ENCODE peak calls at places on chromosomes 1 and 21, in five cellular contexts. One of them, this sample, is unnamed.

GRCh38 chr1:11058595-11059165 is 1.1 kb downstream of the SRM start:
- DNase-seq in H7: peak
- DNase-seq in cardiac muscle cell: no peak
- DNase-seq in stimulated activated CD8-positive, alpha-beta memory T cell treated with anti-CD3 and anti-CD28 coated beads, Interleukin-7, amount 100 ng/mL, for 4 hours: no peak
- DNase-seq in RWPE2: no peak
- DNase-seq in this sample: no peak

GRCh38 chr1:5370321-5370720 is 621.9 kb downstream of the NPHP4 start:
- DNase-seq in H7: no peak
- DNase-seq in cardiac muscle cell: no peak
- DNase-seq in stimulated activated CD8-positive, alpha-beta memory T cell treated with anti-CD3 and anti-CD28 coated beads, Interleukin-7, amount 100 ng/mL, for 4 hours: no peak
- DNase-seq in RWPE2: no peak
- DNase-seq in this sample: peak

GRCh38 chr1:222346955-222347354 is 200.9 kb downstream of the HHIPL2 start:
- DNase-seq in H7: no peak
- DNase-seq in cardiac muscle cell: no peak
- DNase-seq in stimulated activated CD8-positive, alpha-beta memory T cell treated with anti-CD3 and anti-CD28 coated beads, Interleukin-7, amount 100 ng/mL, for 4 hours: no peak
- DNase-seq in RWPE2: no peak
- DNase-seq in this sample: no peak

GRCh38 chr1:246608616-246609376 is 42.5 kb downstream of the CNST start:
- DNase-seq in H7: peak
- DNase-seq in cardiac muscle cell: peak
- DNase-seq in stimulated activated CD8-positive, alpha-beta memory T cell treated with anti-CD3 and anti-CD28 coated beads, Interleukin-7, amount 100 ng/mL, for 4 hours: no peak
- DNase-seq in RWPE2: peak
- DNase-seq in this sample: no peak

GRCh38 chr21:27564684-27565280 is 597.9 kb upstream of the ADAMTS5 start:
- DNase-seq in H7: peak
- DNase-seq in cardiac muscle cell: peak
- DNase-seq in stimulated activated CD8-positive, alpha-beta memory T cell treated with anti-CD3 and anti-CD28 coated beads, Interleukin-7, amount 100 ng/mL, for 4 hours: no peak
- DNase-seq in RWPE2: no peak
- DNase-seq in this sample: no peak

GRCh38 chr1:7586031-7586941 is 184.8 kb upstream of the VAMP3 start:
- DNase-seq in H7: peak
- DNase-seq in cardiac muscle cell: peak
- DNase-seq in stimulated activated CD8-positive, alpha-beta memory T cell treated with anti-CD3 and anti-CD28 coated beads, Interleukin-7, amount 100 ng/mL, for 4 hours: no peak
- DNase-seq in RWPE2: peak
- DNase-seq in this sample: no peak

GRCh38 chr1:181643631-181644030 is 160.3 kb downstream of the CACNA1E start:
- DNase-seq in H7: no peak
- DNase-seq in cardiac muscle cell: no peak
- DNase-seq in stimulated activated CD8-positive, alpha-beta memory T cell treated with anti-CD3 and anti-CD28 coated beads, Interleukin-7, amount 100 ng/mL, for 4 hours: no peak
- DNase-seq in RWPE2: no peak
- DNase-seq in this sample: no peak

GRCh38 chr1:115183158-115183557 is 93.9 kb upstream of the TSPAN2 start:
- DNase-seq in H7: peak
- DNase-seq in cardiac muscle cell: no peak
- DNase-seq in stimulated activated CD8-positive, alpha-beta memory T cell treated with anti-CD3 and anti-CD28 coated beads, Interleukin-7, amount 100 ng/mL, for 4 hours: no peak
- DNase-seq in RWPE2: no peak
- DNase-seq in this sample: no peak

GRCh38 chr1:223075834-223076233 is 67.2 kb downstream of the TLR5 start:
- DNase-seq in H7: no peak
- DNase-seq in cardiac muscle cell: no peak
- DNase-seq in stimulated activated CD8-positive, alpha-beta memory T cell treated with anti-CD3 and anti-CD28 coated beads, Interleukin-7, amount 100 ng/mL, for 4 hours: no peak
- DNase-seq in RWPE2: no peak
- DNase-seq in this sample: no peak

GRCh38 chr1:17597651-17598050 is 58.2 kb downstream of the ARHGEF10L start:
- DNase-seq in H7: no peak
- DNase-seq in cardiac muscle cell: no peak
- DNase-seq in stimulated activated CD8-positive, alpha-beta memory T cell treated with anti-CD3 and anti-CD28 coated beads, Interleukin-7, amount 100 ng/mL, for 4 hours: no peak
- DNase-seq in RWPE2: no peak
- DNase-seq in this sample: no peak

GRCh38 chr21:27561116-27561515 is 594.2 kb upstream of the ADAMTS5 start:
- DNase-seq in H7: no peak
- DNase-seq in cardiac muscle cell: no peak
- DNase-seq in stimulated activated CD8-positive, alpha-beta memory T cell treated with anti-CD3 and anti-CD28 coated beads, Interleukin-7, amount 100 ng/mL, for 4 hours: no peak
- DNase-seq in RWPE2: no peak
- DNase-seq in this sample: no peak

GRCh38 chr1:53219711-53220110 is 723 bp downstream of the CZIB start:
- DNase-seq in H7: no peak
- DNase-seq in cardiac muscle cell: no peak
- DNase-seq in stimulated activated CD8-positive, alpha-beta memory T cell treated with anti-CD3 and anti-CD28 coated beads, Interleukin-7, amount 100 ng/mL, for 4 hours: no peak
- DNase-seq in RWPE2: no peak
- DNase-seq in this sample: no peak

GRCh38 chr21:35696644-35697043 is 363.7 kb downstream of the SETD4 start:
- DNase-seq in H7: peak
- DNase-seq in cardiac muscle cell: no peak
- DNase-seq in stimulated activated CD8-positive, alpha-beta memory T cell treated with anti-CD3 and anti-CD28 coated beads, Interleukin-7, amount 100 ng/mL, for 4 hours: no peak
- DNase-seq in RWPE2: no peak
- DNase-seq in this sample: no peak

GRCh38 chr1:1206376-1207253 is at the start of gene TNFRSF18:
- DNase-seq in H7: peak
- DNase-seq in cardiac muscle cell: no peak
- DNase-seq in stimulated activated CD8-positive, alpha-beta memory T cell treated with anti-CD3 and anti-CD28 coated beads, Interleukin-7, amount 100 ng/mL, for 4 hours: no peak
- DNase-seq in RWPE2: no peak
- DNase-seq in this sample: no peak

GRCh38 chr1:182370532-182370931 is 21.1 kb downstream of the GLUL start:
- DNase-seq in H7: no peak
- DNase-seq in cardiac muscle cell: no peak
- DNase-seq in stimulated activated CD8-positive, alpha-beta memory T cell treated with anti-CD3 and anti-CD28 coated beads, Interleukin-7, amount 100 ng/mL, for 4 hours: no peak
- DNase-seq in RWPE2: no peak
- DNase-seq in this sample: no peak

GRCh38 chr1:111990878-111991760 is 1.7 kb upstream of the KCND3 start:
- DNase-seq in H7: peak
- DNase-seq in cardiac muscle cell: peak
- DNase-seq in stimulated activated CD8-positive, alpha-beta memory T cell treated with anti-CD3 and anti-CD28 coated beads, Interleukin-7, amount 100 ng/mL, for 4 hours: no peak
- DNase-seq in RWPE2: no peak
- DNase-seq in this sample: no peak

GRCh38 chr1:231421616-231421970 is 494 bp downstream of the EGLN1 start:
- DNase-seq in H7: no peak
- DNase-seq in cardiac muscle cell: peak
- DNase-seq in stimulated activated CD8-positive, alpha-beta memory T cell treated with anti-CD3 and anti-CD28 coated beads, Interleukin-7, amount 100 ng/mL, for 4 hours: no peak
- DNase-seq in RWPE2: no peak
- DNase-seq in this sample: no peak

GRCh38 chr1:175150596-175151319 is 41.8 kb downstream of the KIAA0040 start:
- DNase-seq in H7: no peak
- DNase-seq in cardiac muscle cell: no peak
- DNase-seq in stimulated activated CD8-positive, alpha-beta memory T cell treated with anti-CD3 and anti-CD28 coated beads, Interleukin-7, amount 100 ng/mL, for 4 hours: no peak
- DNase-seq in RWPE2: no peak
- DNase-seq in this sample: no peak

GRCh38 chr1:115286431-115287205 is 51.4 kb downstream of the NGF start:
- DNase-seq in H7: no peak
- DNase-seq in cardiac muscle cell: no peak
- DNase-seq in stimulated activated CD8-positive, alpha-beta memory T cell treated with anti-CD3 and anti-CD28 coated beads, Interleukin-7, amount 100 ng/mL, for 4 hours: no peak
- DNase-seq in RWPE2: no peak
- DNase-seq in this sample: no peak

GRCh38 chr1:4027492-4028138 is 127.5 kb upstream of the C1orf174 start:
- DNase-seq in H7: peak
- DNase-seq in cardiac muscle cell: no peak
- DNase-seq in stimulated activated CD8-positive, alpha-beta memory T cell treated with anti-CD3 and anti-CD28 coated beads, Interleukin-7, amount 100 ng/mL, for 4 hours: no peak
- DNase-seq in RWPE2: no peak
- DNase-seq in this sample: no peak

This sample was measured in CD8-positive, alpha-beta T cell.